ENCODE peak calls at places on chromosomes 13 and 19, in eight cellular contexts. N, J, X, U, F, L, S and Z are unnamed samples.

GRCh38 chr19:30631035-30631375 is 258.8 kb downstream of the ZNF536 start:
- DNase-seq in U (no peak), L (no peak), J (no peak), X (no peak), S (no peak), N (no peak), F (no peak), Z (no peak)

GRCh38 chr19:30567535-30568232 is 195.5 kb downstream of the ZNF536 start:
- DNase-seq in X (no peak), L (no peak), S (no peak), N (no peak), J (no peak), U (no peak), F (no peak), Z (no peak)

GRCh38 chr19:2083174-2083854 is 12.8 kb downstream of the MOB3A start:
- DNase-seq in L (no peak), N (peak; percentile 75), X (no peak), J (no peak), U (no peak), S (no peak), F (no peak), Z (no peak)

GRCh38 chr13:85521586-85521985 is 277.6 kb downstream of the SLITRK6 start:
- DNase-seq in S (no peak), F (no peak), N (no peak), U (no peak), X (no peak), L (no peak), J (peak; percentile 97), Z (no peak)

GRCh38 chr13:104385409-104385808 is 1319.2 kb upstream of the SLC10A2 start:
- DNase-seq in N (no peak), U (no peak), F (no peak), J (no peak), L (peak; percentile 9), X (no peak), S (no peak), Z (peak; percentile 80)

GRCh38 chr19:35533822-35534521 is 716 bp downstream of the GAPDHS start:
- DNase-seq in X (no peak), J (no peak), N (peak; percentile 49), U (no peak), S (no peak), L (no peak), F (no peak), Z (peak; percentile 24)

GRCh38 chr19:18230941-18231734 is 4.9 kb upstream of the PDE4C start:
- DNase-seq in F (no peak), L (no peak), J (no peak), X (no peak), S (no peak), U (no peak), N (no peak), Z (no peak)

GRCh38 chr13:88895261-88895941 is 1224.2 kb downstream of the SLITRK5 start:
- DNase-seq in N (no peak), S (no peak), J (no peak), F (no peak), L (no peak), X (no peak), U (peak; percentile 29), Z (no peak)

GRCh38 chr13:104809483-104809882 is 1726.0 kb downstream of the EFNB2 start:
- DNase-seq in N (no peak), X (no peak), F (no peak), L (no peak), S (no peak), U (no peak), J (no peak), Z (peak; percentile 54)

GRCh38 chr19:1251233-1251502 is 2.8 kb downstream of the MIDN start:
- DNase-seq in N (peak; percentile 73), X (no peak), F (peak; percentile 74), S (peak; percentile 52), U (no peak), L (peak; percentile 66), J (no peak), Z (peak; percentile 64)

GRCh38 chr19:35585844-35586243 is at the start of gene PMIS2:
- DNase-seq in L (no peak), X (no peak), J (no peak), F (no peak), U (no peak), N (no peak), S (no peak), Z (no peak)

GRCh38 chr13:32877491-32877890 is 138.7 kb upstream of the KL start:
- DNase-seq in S (no peak), F (no peak), J (no peak), U (no peak), N (no peak), X (no peak), L (no peak), Z (no peak)

GRCh38 chr13:58181111-58181510 is 549.6 kb downstream of the PCDH17 start:
- DNase-seq in X (no peak), J (no peak), L (no peak), U (no peak), F (no peak), N (no peak), S (no peak), Z (no peak)

GRCh38 chr19:43504426-43505185 is at the start of gene PHLDB3:
- DNase-seq in N (peak; percentile 56), U (no peak), F (peak; percentile 59), J (no peak), X (no peak), L (peak; percentile 55), S (peak; percentile 39), Z (peak; percentile 41)

GRCh38 chr13:97454699-97455098 is 20.7 kb downstream of the RAP2A start:
- DNase-seq in J (no peak), F (no peak), X (no peak), N (no peak), S (no peak), U (no peak), L (no peak), Z (no peak)

GRCh38 chr19:55605207-55605636 is 225 bp upstream of the ZNF865 start:
- DNase-seq in J (peak; percentile 90), U (peak; percentile 99), F (peak; percentile 98), X (no peak), L (peak; percentile 98), S (peak; percentile 98), N (peak; percentile 97), Z (peak; percentile 97)

GRCh38 chr13:77329133-77330008 is 2.5 kb upstream of the MYCBP2 start:
- DNase-seq in X (peak; percentile 88), L (peak; percentile 98), J (peak; percentile 94), N (peak; percentile 93), U (peak; percentile 89), S (peak; percentile 82), F (peak; percentile 77), Z (peak; percentile 97)

GRCh38 chr13:51676739-51677138 is 92.5 kb downstream of the WDFY2 start:
- DNase-seq in U (no peak), F (no peak), L (no peak), X (no peak), S (no peak), J (no peak), N (no peak), Z (no peak)

GRCh38 chr19:38974599-38975213 is 836 bp downstream of the FBXO17 start:
- DNase-seq in X (no peak), F (no peak), U (no peak), L (no peak), J (no peak), N (no peak), S (no peak), Z (no peak)

GRCh38 chr13:39317284-39317683 is 279.0 kb downstream of the NHLRC3 start:
- DNase-seq in X (no peak), F (peak; percentile 61), N (no peak), J (no peak), S (no peak), U (no peak), L (no peak), Z (peak; percentile 34)

GRCh38 chr19:35352177-35352447 is 4.4 kb downstream of the FFAR1 start:
- DNase-seq in S (no peak), F (peak; percentile 21), J (no peak), N (no peak), L (no peak), U (no peak), X (no peak), Z (no peak)